ENCODE peak calls at places on chromosomes 6 and 20, in five cellular contexts. F is CD4-positive, CD25-positive, alpha-beta regulatory T cell; Y is GM23338; L is mucosa of descending colon; W is tibial nerve. J is an unnamed sample.

GRCh38 chr6:21732731-21733130 is 139.2 kb downstream of the SOX4 start:
- DNase-seq in F (no peak), L (no peak), W (no peak), Y (no peak), J (no peak)

GRCh38 chr6:21263531-21264287 is 329.8 kb upstream of the SOX4 start:
- DNase-seq in F (no peak), Y (no peak), L (no peak), W (no peak), J (no peak)

GRCh38 chr20:45459606-45460005 is 9.9 kb upstream of the WFDC2 start:
- DNase-seq in W (no peak), L (no peak), F (no peak), Y (no peak), J (no peak)

GRCh38 chr20:63318391-63319163 is 25.6 kb downstream of the COL20A1 start:
- DNase-seq in L (no peak), F (no peak), Y (no peak), W (no peak), J (peak; percentile 33)

GRCh38 chr6:26033942-26034354 is 53.3 kb upstream of the HFE start:
- DNase-seq in Y (peak; percentile 38), W (no peak), L (peak; percentile 62), F (peak; percentile 76), J (no peak)

GRCh38 chr6:149060985-149061760 is 256.3 kb upstream of the TAB2 start:
- DNase-seq in F (no peak), W (no peak), L (peak; percentile 84), Y (no peak), J (no peak)

GRCh38 chr6:31400467-31401289 is 2.7 kb upstream of the MICA start:
- DNase-seq in W (peak; percentile 63), F (peak; percentile 88), L (peak; percentile 91), Y (peak; percentile 84), J (peak; percentile 91)

GRCh38 chr6:79538481-79538971 is 1.3 kb upstream of the LCA5 start:
- DNase-seq in Y (peak; percentile 42), W (no peak), F (no peak), L (no peak), J (no peak)

GRCh38 chr20:38870733-38871559 is 55.3 kb upstream of the FAM83D start:
- DNase-seq in L (peak; percentile 86), Y (peak; percentile 42), F (no peak), W (no peak), J (no peak)

GRCh38 chr6:118810420-118811027 is 83.4 kb upstream of the ASF1A start:
- DNase-seq in W (no peak), Y (peak; percentile 41), F (peak; percentile 93), L (peak; percentile 47), J (no peak)

GRCh38 chr6:40532349-40533028 is 54.7 kb downstream of the LRFN2 start:
- DNase-seq in L (no peak), F (no peak), W (no peak), Y (no peak), J (no peak)

GRCh38 chr20:8223096-8223870 is 91.2 kb downstream of the PLCB1 start:
- DNase-seq in Y (no peak), L (no peak), W (no peak), F (no peak), J (no peak)

GRCh38 chr20:7650081-7650480 is 290.2 kb downstream of the HAO1 start:
- DNase-seq in L (no peak), Y (no peak), F (no peak), W (no peak), J (no peak)

GRCh38 chr20:37661536-37661935 is 32.3 kb upstream of the CTNNBL1 start:
- DNase-seq in F (no peak), L (no peak), W (no peak), Y (no peak), J (no peak)

GRCh38 chr20:19817017-19817416 is 59.0 kb downstream of the RIN2 start:
- DNase-seq in Y (no peak), F (no peak), W (no peak), L (no peak), J (no peak)

GRCh38 chr6:151689499-151690201 is 117.8 kb upstream of the ESR1 start:
- DNase-seq in W (no peak), Y (no peak), L (no peak), F (no peak), J (no peak)
- H3K4me1 ChIP-seq in W (peaks cover 11% of the 10 kb centered on the region), Y (peaks cover 7% of the 10 kb centered on the region), L (no peaks in the 10 kb centered on the region), F (peaks cover 4% of the 10 kb centered on the region), J (peaks cover 3% of the 10 kb centered on the region)

DNA sequence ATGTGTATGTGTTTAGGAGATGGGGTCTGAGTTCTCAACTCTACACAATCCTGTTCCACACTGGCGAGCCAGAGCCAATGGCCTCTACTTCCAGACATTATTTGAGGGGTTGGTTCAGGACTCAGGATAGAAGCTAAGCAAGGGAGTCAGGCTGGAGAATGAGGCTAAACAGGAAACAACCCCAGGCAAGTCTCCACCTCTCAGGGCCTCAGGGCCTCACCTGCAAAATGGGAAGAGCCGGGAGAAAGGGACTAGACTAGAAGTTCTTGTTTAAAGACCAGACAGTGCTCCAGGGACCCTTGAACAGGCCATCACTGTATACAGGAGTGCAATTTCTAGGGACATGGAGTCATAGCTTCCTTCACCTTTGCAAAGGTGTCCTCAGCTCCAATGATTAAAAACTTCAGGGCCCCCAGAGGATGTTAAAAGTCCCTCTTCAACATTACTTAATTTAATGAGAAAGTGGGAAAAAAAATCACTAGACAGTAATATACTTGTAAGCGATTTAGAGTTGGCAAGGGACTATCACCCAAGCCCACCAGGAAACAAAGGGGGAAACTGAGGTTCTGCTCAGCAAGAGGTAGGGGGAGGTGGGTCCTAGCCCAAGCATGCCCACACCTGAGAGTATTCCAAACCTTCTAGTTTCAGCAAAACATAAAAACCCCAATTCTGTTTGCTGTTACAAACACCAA is 41.7 kb downstream of the ZMYND8 start:
- DNase-seq in Y (no peak), F (no peak), L (no peak), W (no peak), J (peak; percentile 21)
- H3K4me3 ChIP-seq in Y (no peak overlapping the region), F (no peak overlapping the region), L (no peak overlapping the region), W (no peak overlapping the region), J (no peak overlapping the region)

GRCh38 chr6:112177081-112177480 is 77.3 kb downstream of the LAMA4 start:
- DNase-seq in Y (no peak), L (no peak), F (no peak), W (no peak), J (no peak)
- H3K36me3 ChIP-seq in Y (no peaks in the 10 kb centered on the region), L (no peaks in the 10 kb centered on the region), F (no peaks in the 10 kb centered on the region), W (no peaks in the 10 kb centered on the region), J (no peaks in the 10 kb centered on the region)

GRCh38 chr20:48771542-48771941 is 56.3 kb downstream of the PREX1 start:
- DNase-seq in W (no peak), L (no peak), F (no peak), Y (no peak), J (no peak)
- H3K4me1 ChIP-seq in W (peaks cover 53% of the 10 kb centered on the region), L (no peaks in the 10 kb centered on the region), F (peaks cover 84% of the 10 kb centered on the region), Y (peaks cover 12% of the 10 kb centered on the region), J (no peaks in the 10 kb centered on the region)

J was measured in aorta.